ENCODE peak calls at places on chromosomes 16 and 17, in eight cellular contexts. L is neural progenitor cell, E is heart right ventricle, R is cardiac muscle cell, W is DND-41, B is small intestine, X is coronary artery, G is GM23338. F is an unnamed sample.

GRCh38 chr16:24009060-24009459 is 173.3 kb downstream of the PRKCB start:
- DNase-seq in B (no peak), L (no peak), E (no peak), X (no peak), R (no peak), G (no peak), W (no peak), F (no peak)

GRCh38 chr17:14156689-14157088 is 80.0 kb downstream of the CDRT15 start:
- DNase-seq in W (no peak), E (no peak), R (peak), X (no peak), B (no peak), L (no peak), G (no peak), F (no peak)

GRCh38 chr16:86554917-86555762 is at the start of gene MTHFSD:
- DNase-seq in G (peak), X (peak), B (peak), E (peak), W (peak), L (peak), R (peak), F (peak)

GRCh38 chr17:6108987-6109386 is 38.8 kb downstream of the WSCD1 start:
- DNase-seq in X (peak), B (no peak), R (no peak), W (no peak), G (no peak), L (no peak), E (no peak), F (no peak)

GRCh38 chr17:36980281-36980761 is 31.6 kb downstream of the AATF start:
- DNase-seq in X (no peak), R (peak), L (peak), W (no peak), G (peak), E (no peak), B (no peak), F (no peak)

GRCh38 chr16:47925811-47926460 is 229.9 kb downstream of the ABCC12 start:
- DNase-seq in X (no peak), L (no peak), G (no peak), B (no peak), R (no peak), W (no peak), E (no peak), F (no peak)

GRCh38 chr17:80063815-80064585 is 27.6 kb downstream of the CCDC40 start:
- DNase-seq in W (no peak), G (no peak), L (no peak), R (peak), E (peak), X (no peak), B (peak), F (no peak)

GRCh38 chr16:50797456-50797855 is 55.6 kb downstream of the CYLD start:
- DNase-seq in W (no peak), B (no peak), X (no peak), E (no peak), G (no peak), L (no peak), R (no peak), F (no peak)

GRCh38 chr16:15682105-15682570 is 32.1 kb downstream of the NDE1 start:
- DNase-seq in B (peak), L (peak), E (no peak), G (peak), W (no peak), X (no peak), R (peak), F (no peak)

GRCh38 chr17:55612691-55613141 is 101.5 kb upstream of the SMIM36 start:
- DNase-seq in X (no peak), B (no peak), R (peak), E (no peak), L (no peak), G (no peak), W (no peak), F (no peak)

GRCh38 chr17:74454197-74455024 is 12.0 kb upstream of the CD300A start:
- DNase-seq in L (peak), X (peak), E (peak), G (peak), R (peak), B (peak), W (no peak), F (peak)

GRCh38 chr16:67893791-67894399 is 841 bp downstream of the PSKH1 start:
- DNase-seq in B (peak), W (no peak), X (no peak), L (peak), R (no peak), E (no peak), G (no peak), F (no peak)

GRCh38 chr17:75712480-75712879 is 8.8 kb upstream of the ITGB4 start:
- DNase-seq in B (no peak), G (no peak), X (no peak), L (no peak), R (peak), E (no peak), W (no peak), F (no peak)

GRCh38 chr17:50057521-50057991 is 1.6 kb downstream of the ITGA3 start:
- DNase-seq in B (peak), G (no peak), E (no peak), L (no peak), X (no peak), W (no peak), R (no peak), F (no peak)

GRCh38 chr16:12066823-12067222 is 90.3 kb downstream of the SNX29 start:
- DNase-seq in W (no peak), B (no peak), R (no peak), L (no peak), E (no peak), G (no peak), X (no peak), F (no peak)

GRCh38 chr16:57260294-57260929 is 15.4 kb downstream of the ARL2BP start:
- DNase-seq in E (no peak), X (no peak), B (no peak), G (peak), R (peak), L (peak), W (peak), F (peak)

GRCh38 chr17:40022961-40023541 is 7.8 kb downstream of the CSF3 start:
- DNase-seq in E (no peak), G (no peak), L (no peak), R (no peak), B (no peak), X (no peak), W (no peak), F (no peak)

GRCh38 chr16:2056681-2057407 is 9.1 kb downstream of the TSC2 start:
- DNase-seq in B (no peak), E (no peak), G (peak), W (no peak), R (no peak), L (peak), X (no peak), F (peak)

GRCh38 chr17:81131486-81132196 is 33.7 kb upstream of the PVALEF start:
- DNase-seq in E (no peak), W (no peak), R (no peak), X (no peak), B (peak), L (no peak), G (peak), F (no peak)
- H3K27ac ChIP-seq in E (no peak), W (no peak), R (no peak), X (no peak), B (peak), L (no peak), G (no peak), F (peak)

GRCh38 chr16:79845734-79846135 is 245.2 kb upstream of the MAF start:
- DNase-seq in R (no peak), G (no peak), L (no peak), X (no peak), W (no peak), E (no peak), B (no peak), F (no peak)

GRCh38 chr16:79843145-79843544 is 242.6 kb upstream of the MAF start:
- DNase-seq in E (no peak), R (no peak), X (no peak), B (no peak), L (no peak), G (no peak), W (no peak), F (no peak)

GRCh38 chr16:79843631-79844043 is 243.1 kb upstream of the MAF start:
- DNase-seq in W (no peak), E (no peak), G (no peak), L (no peak), B (no peak), X (no peak), R (no peak), F (no peak)

GRCh38 chr16:79845006-79845733 is 244.6 kb upstream of the MAF start:
- DNase-seq in L (no peak), R (no peak), E (no peak), W (peak), B (no peak), X (no peak), G (no peak), F (no peak)

GRCh38 chr16:79844603-79845002 is 244.1 kb upstream of the MAF start:
- DNase-seq in R (no peak), W (no peak), E (no peak), X (no peak), L (no peak), B (no peak), G (no peak), F (no peak)
- H3K27ac ChIP-seq in R (no peak), W (peak), E (no peak), X (no peak), L (no peak), B (no peak), G (no peak), F (no peak)

DNA sequence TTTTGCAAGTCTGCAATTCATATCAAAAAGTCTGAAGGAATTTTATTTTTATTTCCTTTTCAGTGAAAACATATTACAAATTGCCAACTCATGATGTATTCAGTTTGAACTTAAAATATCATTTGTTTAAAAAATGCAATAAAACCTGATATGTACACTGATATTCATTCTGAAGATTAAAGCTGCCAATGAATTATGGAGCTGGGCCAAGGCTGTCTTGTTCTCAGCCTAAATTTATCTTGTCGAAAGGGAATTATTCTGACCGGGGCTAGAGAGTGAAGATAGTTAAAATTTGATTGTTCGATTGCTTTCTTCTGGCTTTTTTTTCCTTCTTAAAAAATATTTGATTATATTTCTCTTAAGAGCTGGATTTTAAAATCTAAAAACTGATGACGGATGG is 54.0 kb upstream of the RBFOX1 start:
- DNase-seq in B (no peak), E (no peak), X (no peak), W (no peak), G (no peak), L (no peak), R (no peak), F (no peak)
- H3K27ac ChIP-seq in B (no peak), E (no peak), X (no peak), W (no peak), G (no peak), L (no peak), R (no peak), F (no peak)

DNA sequence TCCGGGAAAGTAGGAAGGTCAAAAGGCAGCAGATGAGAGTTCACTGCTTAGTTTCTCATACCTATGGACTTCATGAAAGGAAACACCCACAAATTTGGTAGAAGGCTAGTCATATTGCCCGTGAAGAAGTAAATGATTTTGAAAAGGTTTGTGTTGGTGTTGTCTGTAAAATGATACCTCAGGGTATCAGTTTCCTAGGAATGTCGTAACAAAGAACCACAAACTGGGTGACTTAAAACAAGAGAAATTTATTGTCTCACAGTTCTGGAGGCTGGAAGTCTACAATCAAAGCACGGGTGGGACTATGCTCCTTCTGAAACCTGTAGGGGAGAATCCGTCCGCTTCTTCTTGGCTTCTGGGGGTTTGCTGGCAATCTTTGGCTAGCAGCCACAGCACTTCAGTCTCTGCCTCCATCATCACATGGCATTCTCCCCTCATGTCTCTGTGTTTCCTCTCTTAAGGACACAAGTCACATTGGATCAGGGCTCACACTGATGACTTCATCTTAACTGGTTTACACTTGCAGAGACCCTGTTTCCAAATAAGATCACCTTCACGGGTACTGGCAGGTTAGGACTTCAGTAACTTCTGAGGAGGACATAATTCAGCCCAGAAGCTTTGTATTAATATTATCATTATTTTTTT is 2.0 kb upstream of the NAE1 start:
- DNase-seq in R (no peak), G (no peak), L (no peak), W (no peak), B (no peak), X (no peak), E (no peak), F (no peak)
- H3K27ac ChIP-seq in R (no peak), G (no peak), L (no peak), W (no peak), B (no peak), X (no peak), E (no peak), F (no peak)

DNA sequence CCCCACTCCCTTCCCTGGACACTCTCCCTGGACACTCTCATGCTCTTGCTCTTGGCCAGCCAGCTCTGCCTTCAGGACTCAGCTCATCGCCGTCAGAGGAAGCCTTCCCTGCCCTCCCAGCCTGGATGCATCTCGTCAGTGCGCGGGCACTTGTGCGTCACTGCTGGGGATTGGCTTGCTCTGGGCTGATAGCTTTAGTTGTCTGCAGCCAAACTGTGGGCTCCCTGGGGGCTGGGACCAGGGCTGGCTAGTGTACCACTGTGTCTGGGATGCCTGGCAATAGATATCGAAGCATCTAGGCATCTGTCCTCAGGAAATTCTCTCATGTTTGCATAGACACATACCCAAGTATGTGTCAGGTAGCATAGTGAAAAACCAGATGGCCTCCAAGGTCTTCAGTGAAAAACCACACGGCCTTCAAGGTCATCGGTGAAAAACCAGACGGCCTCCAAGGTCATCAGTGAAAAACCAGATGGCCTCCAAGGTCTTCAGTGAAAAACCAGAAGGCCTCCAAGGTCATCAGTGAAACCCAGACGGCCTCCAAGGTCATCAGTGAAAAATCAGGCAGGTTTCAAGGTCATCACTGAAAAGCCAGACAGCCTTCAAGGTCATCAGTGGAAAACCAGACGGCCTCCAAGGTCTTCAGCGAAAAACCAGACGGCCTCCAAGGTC is 72.0 kb downstream of the CMIP start:
- DNase-seq in G (no peak), W (no peak), L (no peak), B (no peak), R (no peak), X (no peak), E (no peak), F (no peak)
- H3K27ac ChIP-seq in G (no peak), W (no peak), L (no peak), B (no peak), R (no peak), X (no peak), E (no peak), F (no peak)

DNA sequence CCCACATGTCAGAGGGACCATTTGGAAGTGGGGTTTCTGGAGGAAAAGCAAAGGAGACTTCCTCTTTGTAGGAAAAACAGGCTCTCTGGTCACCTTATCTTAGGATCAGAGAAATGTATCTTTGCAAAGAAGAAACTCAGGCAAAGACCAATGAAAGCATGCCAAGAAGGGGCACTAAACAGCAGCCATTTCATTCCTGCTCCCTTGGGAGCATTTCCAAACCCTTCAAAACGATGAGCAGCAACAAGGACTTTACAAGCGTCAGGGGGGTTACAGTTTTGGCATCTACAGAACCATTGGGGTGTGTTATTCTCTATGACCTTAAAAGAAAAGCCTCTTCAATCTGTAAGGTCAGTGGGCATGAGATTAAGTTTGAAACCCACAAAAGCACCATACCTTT is 122.8 kb downstream of the SMG6 start:
- DNase-seq in L (no peak), E (no peak), X (no peak), G (no peak), R (no peak), W (no peak), B (no peak), F (no peak)
- H3K27ac ChIP-seq in L (no peak), E (peak), X (peak), G (no peak), R (peak), W (no peak), B (no peak), F (no peak)

GRCh38 chr17:3968886-3969524 is 4.8 kb upstream of the ATP2A3 start:
- DNase-seq in B (no peak), W (no peak), X (no peak), R (peak), L (no peak), G (no peak), E (no peak), F (no peak)

GRCh38 chr17:3964203-3965122 is at the start of gene ATP2A3:
- DNase-seq in X (no peak), B (peak), L (peak), G (peak), E (peak), R (no peak), W (peak), F (no peak)

GRCh38 chr17:3968017-3968416 is 3.8 kb upstream of the ATP2A3 start:
- DNase-seq in B (no peak), E (no peak), G (no peak), L (no peak), W (no peak), R (no peak), X (no peak), F (no peak)

GRCh38 chr17:3965123-3965800 is 1.0 kb upstream of the ATP2A3 start:
- DNase-seq in W (peak), X (no peak), G (peak), E (peak), R (peak), L (peak), B (peak), F (peak)

DNA sequence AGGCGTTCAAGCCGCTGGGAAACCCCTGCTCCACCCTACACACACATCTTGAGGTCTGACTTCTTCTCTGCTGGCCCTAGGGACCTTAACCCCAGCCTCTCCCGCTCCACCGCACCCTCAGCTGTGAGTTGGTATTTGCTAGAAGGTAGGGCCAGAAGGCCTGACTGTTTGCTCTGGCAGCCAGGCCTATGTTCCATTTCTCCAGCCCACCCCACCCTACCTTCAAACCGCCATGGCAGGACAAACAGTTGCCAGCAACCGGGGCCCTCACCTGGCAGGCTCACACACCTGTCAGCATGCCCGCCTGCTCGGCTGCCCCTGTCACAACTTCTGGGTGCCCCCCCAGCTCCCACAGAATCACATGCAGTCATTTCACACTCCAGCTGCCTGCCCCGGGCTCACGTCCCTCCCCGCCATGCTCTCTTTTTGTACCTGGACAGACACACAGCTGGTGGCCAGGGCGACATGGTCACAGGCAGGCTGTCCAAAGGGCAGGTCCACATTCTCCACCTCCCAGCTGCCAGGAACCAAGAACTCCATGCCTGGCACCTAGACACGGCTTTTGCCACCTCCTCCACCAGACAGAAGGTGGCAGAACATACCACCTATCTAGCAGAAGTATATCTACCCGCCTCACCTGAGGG is 2.6 kb upstream of the ATP2A3 start:
- DNase-seq in R (no peak), X (no peak), B (peak), W (no peak), E (no peak), G (no peak), L (no peak), F (no peak)
- H3K27ac ChIP-seq in R (no peak), X (no peak), B (peak), W (no peak), E (no peak), G (no peak), L (no peak), F (no peak)

GRCh38 chr17:42113293-42114069 is 967 bp upstream of the DHX58 start:
- DNase-seq in W (no peak), X (no peak), R (no peak), B (no peak), L (no peak), E (no peak), G (no peak), F (no peak)
- H3K27ac ChIP-seq in W (peak), X (peak), R (no peak), B (peak), L (no peak), E (no peak), G (no peak), F (no peak)